ENCODE peak calls at places on chromosomes 11 and 22, in seven cellular contexts. One of them, this sample, is unnamed.

GRCh38 chr22:32444068-32444467 is 20.2 kb downstream of the BPIFC start:
- DNase-seq in fibroblast of mammary gland: peak; percentile 2
- DNase-seq in AG09309: no peak
- DNase-seq in PC-9: peak; percentile 51
- DNase-seq in tibial nerve: no peak
- DNase-seq in osteocyte: no peak
- DNase-seq in WTC11: peak; percentile 34
- DNase-seq in this sample: peak; percentile 21

GRCh38 chr11:112790286-112790685 is 170.9 kb upstream of the NCAM1 start:
- DNase-seq in WTC11: no peak
- DNase-seq in PC-9: no peak
- DNase-seq in tibial nerve: no peak
- DNase-seq in fibroblast of mammary gland: no peak
- DNase-seq in osteocyte: no peak
- DNase-seq in AG09309: no peak
- DNase-seq in this sample: no peak

GRCh38 chr11:76700177-76701100 is 29.9 kb upstream of the LRRC32 start:
- DNase-seq in tibial nerve: no peak
- DNase-seq in osteocyte: no peak
- DNase-seq in AG09309: peak; percentile 52
- DNase-seq in WTC11: no peak
- DNase-seq in PC-9: peak; percentile 84
- DNase-seq in fibroblast of mammary gland: peak; percentile 99
- DNase-seq in this sample: no peak

GRCh38 chr11:113689711-113690618 is 16.1 kb downstream of the TMPRSS5 start:
- DNase-seq in WTC11: no peak
- DNase-seq in PC-9: no peak
- DNase-seq in tibial nerve: no peak
- DNase-seq in osteocyte: no peak
- DNase-seq in AG09309: no peak
- DNase-seq in fibroblast of mammary gland: no peak
- DNase-seq in this sample: no peak

GRCh38 chr11:118953265-118953664 is 2.8 kb upstream of the UPK2 start:
- DNase-seq in osteocyte: no peak
- DNase-seq in PC-9: no peak
- DNase-seq in fibroblast of mammary gland: no peak
- DNase-seq in AG09309: no peak
- DNase-seq in tibial nerve: no peak
- DNase-seq in WTC11: peak; percentile 73
- DNase-seq in this sample: no peak

GRCh38 chr22:49751968-49752597 is 75.6 kb downstream of the BRD1 start:
- DNase-seq in WTC11: no peak
- DNase-seq in osteocyte: no peak
- DNase-seq in AG09309: no peak
- DNase-seq in PC-9: peak; percentile 29
- DNase-seq in fibroblast of mammary gland: no peak
- DNase-seq in tibial nerve: no peak
- DNase-seq in this sample: no peak

GRCh38 chr11:468493-468892 is 18.4 kb downstream of the PTDSS2 start:
- DNase-seq in WTC11: no peak
- DNase-seq in AG09309: no peak
- DNase-seq in tibial nerve: no peak
- DNase-seq in PC-9: no peak
- DNase-seq in osteocyte: no peak
- DNase-seq in fibroblast of mammary gland: no peak
- DNase-seq in this sample: no peak

GRCh38 chr11:67498544-67498972 is 6.6 kb downstream of the PITPNM1 start:
- DNase-seq in fibroblast of mammary gland: no peak
- DNase-seq in AG09309: no peak
- DNase-seq in PC-9: no peak
- DNase-seq in tibial nerve: no peak
- DNase-seq in osteocyte: no peak
- DNase-seq in WTC11: no peak
- DNase-seq in this sample: no peak

GRCh38 chr11:76062733-76063132 is 143.6 kb downstream of the WNT11 start:
- DNase-seq in AG09309: no peak
- DNase-seq in WTC11: no peak
- DNase-seq in osteocyte: no peak
- DNase-seq in PC-9: no peak
- DNase-seq in tibial nerve: no peak
- DNase-seq in fibroblast of mammary gland: no peak
- DNase-seq in this sample: no peak

GRCh38 chr11:106076421-106076922 is 675 bp downstream of the KBTBD3 start:
- DNase-seq in osteocyte: no peak
- DNase-seq in PC-9: no peak
- DNase-seq in WTC11: no peak
- DNase-seq in fibroblast of mammary gland: no peak
- DNase-seq in tibial nerve: no peak
- DNase-seq in AG09309: no peak
- DNase-seq in this sample: no peak

GRCh38 chr11:62612366-62613274 is at the start of the genes EML3 and ROM1:
- DNase-seq in fibroblast of mammary gland: peak; percentile 87
- DNase-seq in PC-9: peak; percentile 79
- DNase-seq in WTC11: peak; percentile 97
- DNase-seq in AG09309: no peak
- DNase-seq in osteocyte: peak; percentile 94
- DNase-seq in tibial nerve: peak; percentile 79
- DNase-seq in this sample: no peak

GRCh38 chr11:59078435-59078834 is 7.7 kb upstream of the GLYATL1B start:
- DNase-seq in tibial nerve: no peak
- DNase-seq in fibroblast of mammary gland: no peak
- DNase-seq in PC-9: no peak
- DNase-seq in AG09309: no peak
- DNase-seq in osteocyte: no peak
- DNase-seq in WTC11: no peak
- DNase-seq in this sample: no peak

GRCh38 chr11:16001044-16001568 is 355.2 kb downstream of the SOX6 start:
- DNase-seq in PC-9: no peak
- DNase-seq in fibroblast of mammary gland: no peak
- DNase-seq in osteocyte: no peak
- DNase-seq in WTC11: no peak
- DNase-seq in AG09309: no peak
- DNase-seq in tibial nerve: no peak
- DNase-seq in this sample: no peak

GRCh38 chr11:93623179-93623578 is 38.3 kb upstream of the CEP295 start:
- DNase-seq in fibroblast of mammary gland: no peak
- DNase-seq in PC-9: peak; percentile 56
- DNase-seq in WTC11: peak; percentile 57
- DNase-seq in tibial nerve: no peak
- DNase-seq in osteocyte: no peak
- DNase-seq in AG09309: no peak
- DNase-seq in this sample: no peak

GRCh38 chr11:74442601-74443000 is 24.7 kb downstream of the KCNE3 start:
- DNase-seq in fibroblast of mammary gland: no peak
- DNase-seq in tibial nerve: no peak
- DNase-seq in AG09309: no peak
- DNase-seq in osteocyte: no peak
- DNase-seq in WTC11: no peak
- DNase-seq in PC-9: no peak
- DNase-seq in this sample: no peak

GRCh38 chr11:14029971-14030531 is 67.5 kb downstream of the SPON1 start:
- DNase-seq in fibroblast of mammary gland: peak; percentile 88
- DNase-seq in WTC11: no peak
- DNase-seq in AG09309: peak; percentile 14
- DNase-seq in osteocyte: no peak
- DNase-seq in tibial nerve: peak; percentile 13
- DNase-seq in PC-9: no peak
- DNase-seq in this sample: peak; percentile 93

GRCh38 chr11:117180020-117180419 is 1.5 kb downstream of the SIDT2 start:
- DNase-seq in AG09309: no peak
- DNase-seq in WTC11: no peak
- DNase-seq in osteocyte: peak; percentile 71
- DNase-seq in fibroblast of mammary gland: no peak
- DNase-seq in PC-9: no peak
- DNase-seq in tibial nerve: no peak
- DNase-seq in this sample: no peak

GRCh38 chr11:83056204-83056603 is 15.5 kb downstream of the RAB30 start:
- DNase-seq in AG09309: no peak
- DNase-seq in PC-9: no peak
- DNase-seq in WTC11: no peak
- DNase-seq in fibroblast of mammary gland: no peak
- DNase-seq in osteocyte: no peak
- DNase-seq in tibial nerve: no peak
- DNase-seq in this sample: no peak

GRCh38 chr11:30172872-30173271 is 57.9 kb upstream of the FSHB start:
- DNase-seq in tibial nerve: no peak
- DNase-seq in WTC11: no peak
- DNase-seq in PC-9: no peak
- DNase-seq in AG09309: no peak
- DNase-seq in fibroblast of mammary gland: no peak
- DNase-seq in osteocyte: no peak
- DNase-seq in this sample: no peak

GRCh38 chr22:28435271-28435825 is 244.3 kb downstream of the TTC28 start:
- DNase-seq in fibroblast of mammary gland: no peak
- DNase-seq in AG09309: no peak
- DNase-seq in PC-9: peak; percentile 43
- DNase-seq in WTC11: no peak
- DNase-seq in tibial nerve: no peak
- DNase-seq in osteocyte: no peak
- DNase-seq in this sample: peak; percentile 92

GRCh38 chr11:43916621-43917020 is 25.8 kb upstream of the C11orf96 start:
- DNase-seq in tibial nerve: no peak
- DNase-seq in AG09309: no peak
- DNase-seq in PC-9: no peak
- DNase-seq in WTC11: no peak
- DNase-seq in fibroblast of mammary gland: no peak
- DNase-seq in osteocyte: no peak
- DNase-seq in this sample: no peak

GRCh38 chr11:1870721-1871466 is 18.0 kb downstream of the LSP1 start:
- DNase-seq in tibial nerve: no peak
- DNase-seq in WTC11: no peak
- DNase-seq in AG09309: no peak
- DNase-seq in fibroblast of mammary gland: no peak
- DNase-seq in osteocyte: no peak
- DNase-seq in PC-9: no peak
- DNase-seq in this sample: peak; percentile 3

GRCh38 chr22:34105461-34106062 is 185.3 kb upstream of the LARGE1 start:
- DNase-seq in AG09309: no peak
- DNase-seq in fibroblast of mammary gland: peak; percentile 1
- DNase-seq in PC-9: no peak
- DNase-seq in osteocyte: peak; percentile 69
- DNase-seq in WTC11: peak; percentile 88
- DNase-seq in tibial nerve: peak; percentile 31
- DNase-seq in this sample: peak; percentile 26

GRCh38 chr11:41660585-41660984 is 201.1 kb upstream of the LRRC4C start:
- DNase-seq in tibial nerve: no peak
- DNase-seq in fibroblast of mammary gland: no peak
- DNase-seq in WTC11: peak; percentile 75
- DNase-seq in PC-9: no peak
- DNase-seq in AG09309: no peak
- DNase-seq in osteocyte: no peak
- DNase-seq in this sample: no peak

GRCh38 chr11:116580828-116581227 is 192.0 kb downstream of the BUD13 start:
- DNase-seq in osteocyte: no peak
- DNase-seq in fibroblast of mammary gland: no peak
- DNase-seq in WTC11: peak; percentile 87
- DNase-seq in AG09309: no peak
- DNase-seq in PC-9: no peak
- DNase-seq in tibial nerve: no peak
- DNase-seq in this sample: no peak

GRCh38 chr11:116986521-116987105 is 111.6 kb downstream of the SIK3 start:
- DNase-seq in WTC11: no peak
- DNase-seq in tibial nerve: no peak
- DNase-seq in osteocyte: no peak
- DNase-seq in PC-9: peak; percentile 98
- DNase-seq in fibroblast of mammary gland: peak; percentile 95
- DNase-seq in AG09309: peak; percentile 69
- DNase-seq in this sample: no peak

GRCh38 chr11:131099013-131099412 is 182.7 kb upstream of the SNX19 start:
- DNase-seq in tibial nerve: no peak
- DNase-seq in osteocyte: no peak
- DNase-seq in AG09309: no peak
- DNase-seq in PC-9: peak; percentile 55
- DNase-seq in fibroblast of mammary gland: peak; percentile 50
- DNase-seq in WTC11: no peak
- DNase-seq in this sample: no peak

GRCh38 chr11:103581680-103582265 is 454.7 kb upstream of the DDI1 start:
- DNase-seq in fibroblast of mammary gland: no peak
- DNase-seq in PC-9: no peak
- DNase-seq in WTC11: no peak
- DNase-seq in AG09309: no peak
- DNase-seq in osteocyte: no peak
- DNase-seq in tibial nerve: no peak
- DNase-seq in this sample: no peak

GRCh38 chr11:1706634-1707400 is 9.8 kb downstream of the KRTAP5-6 start:
- DNase-seq in PC-9: no peak
- DNase-seq in osteocyte: no peak
- DNase-seq in fibroblast of mammary gland: peak; percentile 9
- DNase-seq in tibial nerve: no peak
- DNase-seq in WTC11: peak; percentile 36
- DNase-seq in AG09309: no peak
- DNase-seq in this sample: no peak

GRCh38 chr22:37199839-37200161 is 11.8 kb upstream of the C1QTNF6 start:
- DNase-seq in osteocyte: no peak
- DNase-seq in PC-9: peak; percentile 55
- DNase-seq in tibial nerve: no peak
- DNase-seq in fibroblast of mammary gland: no peak
- DNase-seq in WTC11: no peak
- DNase-seq in AG09309: no peak
- DNase-seq in this sample: no peak
- TF ChIP-seq CTCF in osteocyte: peak; percentile 10
- TF ChIP-seq CTCF in PC-9: peak; percentile 49
- TF ChIP-seq CTCF in tibial nerve: no peak
- TF ChIP-seq CTCF in fibroblast of mammary gland: no peak
- TF ChIP-seq CTCF in WTC11: no peak
- TF ChIP-seq CTCF in AG09309: no peak
- TF ChIP-seq CTCF in this sample: no peak

DNA sequence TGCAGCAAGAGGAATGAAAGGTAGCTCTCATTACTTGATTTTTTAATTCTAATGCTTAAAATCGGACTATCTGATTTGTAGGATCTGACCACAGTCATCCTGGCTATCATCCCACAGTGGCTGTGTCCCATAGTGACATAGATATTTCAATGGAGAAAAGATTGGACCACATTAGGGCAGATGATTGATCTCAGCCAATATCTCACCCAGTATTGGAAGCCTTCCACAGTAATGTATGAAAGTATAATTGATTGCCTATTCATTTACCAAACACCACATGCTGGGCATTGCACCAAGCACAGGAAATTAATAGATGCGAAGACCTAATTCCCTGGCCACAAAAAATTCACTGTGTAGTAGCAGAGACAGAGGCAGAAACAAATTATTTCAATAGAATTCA is 37.6 kb downstream of the FZD4 start:
- DNase-seq in WTC11: no peak
- DNase-seq in fibroblast of mammary gland: no peak
- DNase-seq in PC-9: no peak
- DNase-seq in osteocyte: no peak
- DNase-seq in tibial nerve: no peak
- DNase-seq in AG09309: no peak
- DNase-seq in this sample: no peak
- TF ChIP-seq CTCF in WTC11: no peak
- TF ChIP-seq CTCF in fibroblast of mammary gland: no peak
- TF ChIP-seq CTCF in PC-9: no peak
- TF ChIP-seq CTCF in osteocyte: no peak
- TF ChIP-seq CTCF in tibial nerve: no peak
- TF ChIP-seq CTCF in AG09309: no peak
- TF ChIP-seq CTCF in this sample: no peak

GRCh38 chr11:81707881-81708280 is 1025.8 kb downstream of the FAM181B start:
- DNase-seq in osteocyte: no peak
- DNase-seq in fibroblast of mammary gland: no peak
- DNase-seq in AG09309: no peak
- DNase-seq in tibial nerve: no peak
- DNase-seq in PC-9: no peak
- DNase-seq in WTC11: peak; percentile 28
- DNase-seq in this sample: no peak
- TF ChIP-seq CTCF in osteocyte: peak; percentile 17
- TF ChIP-seq CTCF in fibroblast of mammary gland: peak; percentile 20
- TF ChIP-seq CTCF in AG09309: no peak
- TF ChIP-seq CTCF in tibial nerve: no peak
- TF ChIP-seq CTCF in PC-9: peak; percentile 21
- TF ChIP-seq CTCF in WTC11: peak; percentile 51
- TF ChIP-seq CTCF in this sample: peak; percentile 16

GRCh38 chr22:18987765-18988164 is 51.7 kb upstream of the PRODH start:
- DNase-seq in AG09309: no peak
- DNase-seq in PC-9: no peak
- DNase-seq in tibial nerve: no peak
- DNase-seq in fibroblast of mammary gland: peak; percentile 2
- DNase-seq in osteocyte: no peak
- DNase-seq in WTC11: peak; percentile 78
- DNase-seq in this sample: no peak
- TF ChIP-seq CTCF in AG09309: peak; percentile 54
- TF ChIP-seq CTCF in PC-9: no peak
- TF ChIP-seq CTCF in tibial nerve: no peak
- TF ChIP-seq CTCF in fibroblast of mammary gland: peak; percentile 32
- TF ChIP-seq CTCF in osteocyte: no peak
- TF ChIP-seq CTCF in WTC11: no peak
- TF ChIP-seq CTCF in this sample: peak; percentile 31

This sample was measured in LNCaP clone FGC.